ENCODE peak calls at places on chromosomes 11 and 22, in four cellular contexts. One of them, this sample, is unnamed.

GRCh38 chr11:16133867-16134266 is 222.5 kb downstream of the SOX6 start:
- DNase-seq in effector memory CD4-positive, alpha-beta T cell: no peak
- DNase-seq in DND-41: no peak
- DNase-seq in ascending aorta: no peak
- DNase-seq in this sample: no peak

GRCh38 chr11:67273260-67273990 is 7.2 kb downstream of the GRK2 start:
- DNase-seq in ascending aorta: peak; percentile 60
- DNase-seq in DND-41: no peak
- DNase-seq in effector memory CD4-positive, alpha-beta T cell: no peak
- DNase-seq in this sample: no peak

GRCh38 chr22:28181332-28181731 is 262.3 kb upstream of the PITPNB start:
- DNase-seq in effector memory CD4-positive, alpha-beta T cell: no peak
- DNase-seq in DND-41: no peak
- DNase-seq in ascending aorta: no peak
- DNase-seq in this sample: no peak

GRCh38 chr22:21641417-21641794 is 696 bp upstream of the SDF2L1 start:
- DNase-seq in effector memory CD4-positive, alpha-beta T cell: no peak
- DNase-seq in DND-41: no peak
- DNase-seq in ascending aorta: peak; percentile 79
- DNase-seq in this sample: peak; percentile 11

GRCh38 chr22:26481694-26482093 is 1.9 kb downstream of the HPS4 start:
- DNase-seq in effector memory CD4-positive, alpha-beta T cell: no peak
- DNase-seq in ascending aorta: no peak
- DNase-seq in DND-41: no peak
- DNase-seq in this sample: no peak

GRCh38 chr11:129331217-129331616 is 44.4 kb upstream of the BARX2 start:
- DNase-seq in ascending aorta: no peak
- DNase-seq in effector memory CD4-positive, alpha-beta T cell: no peak
- DNase-seq in DND-41: no peak
- DNase-seq in this sample: no peak

GRCh38 chr11:75577198-75577597 is 15.1 kb downstream of the SERPINH1 start:
- DNase-seq in ascending aorta: no peak
- DNase-seq in effector memory CD4-positive, alpha-beta T cell: peak; percentile 56
- DNase-seq in DND-41: peak; percentile 57
- DNase-seq in this sample: peak; percentile 55

GRCh38 chr11:104164028-104164520 is at the start of gene PDGFD:
- DNase-seq in DND-41: no peak
- DNase-seq in effector memory CD4-positive, alpha-beta T cell: no peak
- DNase-seq in ascending aorta: peak; percentile 83
- DNase-seq in this sample: no peak

GRCh38 chr11:92865352-92865751 is 104.1 kb upstream of the MTNR1B start:
- DNase-seq in DND-41: no peak
- DNase-seq in effector memory CD4-positive, alpha-beta T cell: no peak
- DNase-seq in ascending aorta: no peak
- DNase-seq in this sample: no peak

GRCh38 chr11:45750439-45750838 is 54.5 kb upstream of the SLC35C1 start:
- DNase-seq in DND-41: no peak
- DNase-seq in ascending aorta: no peak
- DNase-seq in effector memory CD4-positive, alpha-beta T cell: no peak
- DNase-seq in this sample: no peak

GRCh38 chr11:134014502-134014901 is 54.4 kb upstream of the JAM3 start:
- DNase-seq in effector memory CD4-positive, alpha-beta T cell: no peak
- DNase-seq in DND-41: no peak
- DNase-seq in ascending aorta: no peak
- DNase-seq in this sample: no peak

GRCh38 chr11:6397636-6398035 is 7.4 kb downstream of the SMPD1 start:
- DNase-seq in effector memory CD4-positive, alpha-beta T cell: no peak
- DNase-seq in ascending aorta: no peak
- DNase-seq in DND-41: no peak
- DNase-seq in this sample: no peak

GRCh38 chr11:13875643-13876042 is 86.9 kb upstream of the SPON1 start:
- DNase-seq in DND-41: no peak
- DNase-seq in effector memory CD4-positive, alpha-beta T cell: no peak
- DNase-seq in ascending aorta: no peak
- DNase-seq in this sample: no peak

GRCh38 chr11:94873910-94874575 is 99.3 kb downstream of the CWC15 start:
- DNase-seq in effector memory CD4-positive, alpha-beta T cell: no peak
- DNase-seq in ascending aorta: no peak
- DNase-seq in DND-41: no peak
- DNase-seq in this sample: no peak

GRCh38 chr22:32804823-32805585 is 3.5 kb downstream of the TIMP3 start:
- DNase-seq in DND-41: no peak
- DNase-seq in ascending aorta: no peak
- DNase-seq in effector memory CD4-positive, alpha-beta T cell: no peak
- DNase-seq in this sample: no peak

GRCh38 chr22:32804036-32804435 is 2.5 kb downstream of the TIMP3 start:
- DNase-seq in ascending aorta: no peak
- DNase-seq in effector memory CD4-positive, alpha-beta T cell: no peak
- DNase-seq in DND-41: no peak
- DNase-seq in this sample: no peak

GRCh38 chr22:32803020-32803758 is 1.7 kb downstream of the TIMP3 start:
- DNase-seq in ascending aorta: peak; percentile 76
- DNase-seq in DND-41: no peak
- DNase-seq in effector memory CD4-positive, alpha-beta T cell: no peak
- DNase-seq in this sample: no peak

GRCh38 chr22:32806296-32806695 is 4.8 kb downstream of the TIMP3 start:
- DNase-seq in ascending aorta: no peak
- DNase-seq in effector memory CD4-positive, alpha-beta T cell: no peak
- DNase-seq in DND-41: no peak
- DNase-seq in this sample: no peak

DNA sequence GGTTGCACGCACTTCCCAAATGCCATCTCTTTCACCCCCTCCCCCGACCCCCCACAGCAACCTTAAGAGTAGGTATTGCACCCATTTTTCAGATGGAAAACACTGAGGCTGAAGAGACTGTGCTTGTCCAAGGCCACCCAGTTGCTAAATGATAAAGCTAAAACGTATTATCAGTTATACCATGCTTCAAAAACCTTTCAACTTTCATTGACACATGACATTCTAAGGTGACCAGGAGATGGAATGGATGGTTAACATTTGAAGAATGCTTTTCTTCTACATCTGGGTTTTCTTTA is 4.0 kb downstream of the TIMP3 start:
- DNase-seq in effector memory CD4-positive, alpha-beta T cell: no peak
- DNase-seq in DND-41: no peak
- DNase-seq in ascending aorta: no peak
- DNase-seq in this sample: no peak
- H3K4me3 ChIP-seq in effector memory CD4-positive, alpha-beta T cell: no peak overlapping the region
- H3K4me3 ChIP-seq in DND-41: no peak overlapping the region
- H3K4me3 ChIP-seq in ascending aorta: no peak overlapping the region
- H3K4me3 ChIP-seq in this sample: no peak overlapping the region

GRCh38 chr22:50600541-50600940 is at the start of gene MAPK8IP2:
- DNase-seq in ascending aorta: no peak
- DNase-seq in DND-41: no peak
- DNase-seq in effector memory CD4-positive, alpha-beta T cell: no peak
- DNase-seq in this sample: no peak
- H3K4me3 ChIP-seq in ascending aorta: peak within 1 kb of the TSS; percentile 48
- H3K4me3 ChIP-seq in DND-41: no peak within 1 kb of the TSS
- H3K4me3 ChIP-seq in effector memory CD4-positive, alpha-beta T cell: no peak within 1 kb of the TSS
- H3K4me3 ChIP-seq in this sample: no peak within 1 kb of the TSS

GRCh38 chr11:58963551-58964075 is 24.3 kb downstream of the GLYATL1 start:
- DNase-seq in ascending aorta: no peak
- DNase-seq in effector memory CD4-positive, alpha-beta T cell: no peak
- DNase-seq in DND-41: no peak
- DNase-seq in this sample: no peak
- H3K4me3 ChIP-seq in ascending aorta: no peak overlapping the region
- H3K4me3 ChIP-seq in effector memory CD4-positive, alpha-beta T cell: no peak overlapping the region
- H3K4me3 ChIP-seq in DND-41: no peak overlapping the region
- H3K4me3 ChIP-seq in this sample: no peak overlapping the region

GRCh38 chr11:120184371-120184945 is 26.4 kb upstream of the OAF start:
- DNase-seq in DND-41: no peak
- DNase-seq in effector memory CD4-positive, alpha-beta T cell: no peak
- DNase-seq in ascending aorta: peak; percentile 63
- DNase-seq in this sample: no peak
- H3K4me3 ChIP-seq in DND-41: no peak overlapping the region
- H3K4me3 ChIP-seq in effector memory CD4-positive, alpha-beta T cell: no peak overlapping the region
- H3K4me3 ChIP-seq in ascending aorta: no peak overlapping the region
- H3K4me3 ChIP-seq in this sample: no peak overlapping the region

GRCh38 chr22:31747441-31747840 is 2.5 kb downstream of the PRR14L start:
- DNase-seq in ascending aorta: no peak
- DNase-seq in effector memory CD4-positive, alpha-beta T cell: no peak
- DNase-seq in DND-41: no peak
- DNase-seq in this sample: no peak
- H3K4me3 ChIP-seq in ascending aorta: no peak overlapping the region
- H3K4me3 ChIP-seq in effector memory CD4-positive, alpha-beta T cell: no peak overlapping the region
- H3K4me3 ChIP-seq in DND-41: no peak overlapping the region
- H3K4me3 ChIP-seq in this sample: no peak overlapping the region

DNA sequence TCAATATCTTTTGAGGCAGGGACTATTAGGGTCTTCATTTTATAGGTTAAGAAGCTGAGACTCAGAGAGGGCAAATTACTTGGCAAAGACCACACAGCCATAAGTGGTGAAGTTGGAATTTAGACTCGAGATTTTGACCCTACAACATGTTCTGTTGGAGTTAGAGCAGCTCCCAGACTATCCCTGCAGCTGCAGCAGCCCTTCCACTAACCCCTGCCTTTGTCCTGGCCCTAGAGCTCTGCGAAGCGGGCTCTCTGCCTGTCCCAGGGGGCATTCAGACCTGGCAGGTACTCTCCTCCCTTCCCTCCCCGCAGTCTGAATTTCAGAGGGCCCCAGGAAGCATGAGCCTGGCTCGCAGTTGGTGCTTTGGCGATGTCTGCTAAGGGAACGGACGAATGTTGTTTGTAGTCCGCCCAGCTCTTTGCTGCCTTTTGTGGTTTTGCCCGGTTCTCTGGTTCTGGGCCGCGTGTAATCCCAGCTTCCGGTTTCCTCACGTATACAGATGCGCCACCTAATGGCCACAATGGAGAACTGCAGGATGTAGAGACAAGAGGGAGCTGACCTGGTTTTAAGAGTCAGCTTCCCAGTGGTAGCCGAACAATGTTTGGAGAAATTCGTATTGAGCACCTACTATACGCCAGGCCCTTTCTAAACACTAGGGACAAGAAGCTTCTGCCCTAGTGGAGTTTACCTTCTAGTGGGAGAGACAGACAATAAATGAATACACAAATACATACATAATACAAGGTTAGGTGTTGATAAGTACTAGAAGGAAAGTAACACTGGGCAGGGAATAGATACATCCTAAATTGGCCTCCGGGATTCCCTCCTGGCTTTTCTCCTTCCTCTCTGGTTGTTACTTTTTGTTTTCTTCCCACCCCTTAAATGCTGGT is 125.2 kb downstream of the ST3GAL4 start:
- DNase-seq in ascending aorta: peak; percentile 91
- DNase-seq in DND-41: peak; percentile 84
- DNase-seq in effector memory CD4-positive, alpha-beta T cell: peak; percentile 51
- DNase-seq in this sample: peak; percentile 63
- H3K4me3 ChIP-seq in ascending aorta: no peak overlapping the region
- H3K4me3 ChIP-seq in DND-41: no peak overlapping the region
- H3K4me3 ChIP-seq in effector memory CD4-positive, alpha-beta T cell: peak overlapping the region; percentile 20
- H3K4me3 ChIP-seq in this sample: peak overlapping the region; percentile 31